ENCODE peak calls at places on chromosomes 11 and 22, in five cellular contexts. R, M, N, Z and H are unnamed samples.

GRCh38 chr11:70862093-70862492 is 390.3 kb downstream of the SHANK2 start:
- DNase-seq in R (no peak), M (no peak), N (no peak), Z (no peak), H (no peak)

GRCh38 chr22:46726066-46726985 is 11.7 kb downstream of the CERK start:
- DNase-seq in R (no peak), M (peak), N (no peak), Z (no peak), H (no peak)

GRCh38 chr11:108037636-108038035 is 28.9 kb downstream of the CUL5 start:
- DNase-seq in R (no peak), M (no peak), N (no peak), Z (peak), H (no peak)

GRCh38 chr11:128713595-128713994 is 19.7 kb downstream of the FLI1 start:
- DNase-seq in R (no peak), M (no peak), N (no peak), Z (no peak), H (no peak)

GRCh38 chr22:27307545-27308279 is 493.8 kb downstream of the MN1 start:
- DNase-seq in R (no peak), M (no peak), N (no peak), Z (no peak), H (no peak)

GRCh38 chr11:34333787-34334186 is 24.0 kb downstream of the ABTB2 start:
- DNase-seq in R (no peak), M (no peak), N (no peak), Z (no peak), H (no peak)

GRCh38 chr11:36239636-36240035 is 49.6 kb downstream of the COMMD9 start:
- DNase-seq in R (no peak), M (peak), N (no peak), Z (no peak), H (no peak)

GRCh38 chr11:46977038-46977818 is 40.7 kb downstream of the CSTPP1 start:
- DNase-seq in R (no peak), M (peak), N (no peak), Z (no peak), H (no peak)

DNA sequence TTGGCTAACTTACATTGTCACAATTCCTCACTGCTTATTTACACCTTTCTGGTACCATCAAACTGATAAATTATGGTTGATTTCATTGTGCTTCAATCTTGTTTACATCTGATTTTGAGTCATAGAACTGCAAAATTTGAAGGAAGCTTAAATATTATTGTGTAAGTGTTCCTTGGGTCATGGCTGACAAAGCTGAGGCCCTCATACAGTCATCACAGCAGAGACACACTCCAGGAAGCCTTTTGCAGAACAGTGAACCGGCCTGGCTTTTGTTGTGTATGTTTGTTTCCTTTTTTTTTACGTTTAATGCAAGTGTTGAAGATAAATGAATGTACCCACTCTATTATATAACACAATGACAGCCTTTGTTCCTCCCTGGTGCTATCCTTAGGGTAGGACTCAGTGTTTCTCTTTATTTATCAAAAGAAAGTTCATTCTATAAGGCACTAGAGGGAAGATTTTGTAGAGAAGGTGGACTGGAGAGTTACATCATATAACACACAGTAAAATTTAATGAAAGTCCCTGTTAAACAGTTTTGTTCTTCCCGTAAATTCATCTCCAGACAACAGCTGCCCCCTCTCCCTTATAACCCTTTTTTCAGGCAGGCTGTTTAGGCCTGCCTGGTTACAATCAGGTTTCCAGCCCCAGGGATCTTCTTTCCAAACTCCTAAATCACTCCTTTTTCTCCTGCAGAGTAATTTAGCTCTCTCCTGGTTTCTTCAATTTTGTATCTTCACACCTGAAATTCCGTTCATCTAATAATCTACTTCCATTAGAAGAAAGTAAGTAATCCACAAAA is 34.3 kb upstream of the CSTF3 start:
- DNase-seq in R (no peak), M (no peak), N (no peak), Z (peak), H (no peak)
- H3K27ac ChIP-seq in R (no peak), M (peak), N (no peak), Z (no peak), H (peak)

GRCh38 chr22:41382098-41382578 is 396 bp downstream of the TEF start:
- DNase-seq in R (peak), M (peak), N (peak), Z (peak), H (peak)

GRCh38 chr22:41381329-41382097 is at the start of gene TEF:
- DNase-seq in R (peak), M (peak), N (peak), Z (peak), H (peak)

GRCh38 chr22:41383085-41383484 is 1.3 kb downstream of the TEF start:
- DNase-seq in R (no peak), M (no peak), N (no peak), Z (no peak), H (no peak)

GRCh38 chr22:41380993-41381328 is 781 bp upstream of the TEF start:
- DNase-seq in R (no peak), M (no peak), N (no peak), Z (peak), H (peak)

DNA sequence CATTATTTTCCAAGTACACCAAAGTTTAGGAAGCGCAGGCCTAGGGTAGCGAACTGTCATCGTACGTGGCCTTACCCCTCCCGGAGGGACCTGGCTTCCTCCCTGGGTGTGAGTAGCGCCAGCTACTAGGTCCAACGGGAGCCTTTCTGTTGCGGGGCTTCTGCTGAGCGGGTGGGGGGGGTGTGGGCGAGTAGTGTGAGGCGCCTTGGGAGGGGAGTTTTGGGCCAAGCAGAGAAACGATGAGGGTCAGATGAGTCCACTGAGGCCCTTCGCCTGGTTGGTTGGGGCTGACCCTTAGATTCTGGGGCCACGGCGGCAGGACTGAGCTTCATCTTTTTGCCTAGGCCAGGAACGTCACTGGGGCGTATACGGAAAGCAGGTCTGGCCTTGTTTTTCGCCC is 868 bp downstream of the TEF start:
- DNase-seq in R (no peak), M (no peak), N (no peak), Z (no peak), H (no peak)
- H3K27ac ChIP-seq in R (peak), M (peak), N (peak), Z (peak), H (peak)

GRCh38 chr22:37609240-37610152 is 862 bp downstream of the GGA1 start:
- DNase-seq in R (no peak), M (no peak), N (no peak), Z (no peak), H (peak)
- H3K27ac ChIP-seq in R (peak), M (peak), N (peak), Z (peak), H (peak)

GRCh38 chr22:23838686-23839468 is at the start of gene DERL3:
- DNase-seq in R (peak), M (peak), N (peak), Z (peak), H (peak)

GRCh38 chr22:23841292-23841691 is 2.5 kb upstream of the DERL3 start:
- DNase-seq in R (no peak), M (no peak), N (no peak), Z (no peak), H (no peak)

GRCh38 chr22:23841736-23842404 is 3.1 kb upstream of the DERL3 start:
- DNase-seq in R (no peak), M (no peak), N (no peak), Z (no peak), H (no peak)

GRCh38 chr22:23837911-23838685 is 708 bp downstream of the DERL3 start:
- DNase-seq in R (no peak), M (no peak), N (no peak), Z (no peak), H (no peak)

GRCh38 chr22:23840026-23840425 is 1.2 kb upstream of the DERL3 start:
- DNase-seq in R (no peak), M (no peak), N (no peak), Z (no peak), H (no peak)
- H3K27ac ChIP-seq in R (no peak), M (no peak), N (no peak), Z (no peak), H (no peak)

DNA sequence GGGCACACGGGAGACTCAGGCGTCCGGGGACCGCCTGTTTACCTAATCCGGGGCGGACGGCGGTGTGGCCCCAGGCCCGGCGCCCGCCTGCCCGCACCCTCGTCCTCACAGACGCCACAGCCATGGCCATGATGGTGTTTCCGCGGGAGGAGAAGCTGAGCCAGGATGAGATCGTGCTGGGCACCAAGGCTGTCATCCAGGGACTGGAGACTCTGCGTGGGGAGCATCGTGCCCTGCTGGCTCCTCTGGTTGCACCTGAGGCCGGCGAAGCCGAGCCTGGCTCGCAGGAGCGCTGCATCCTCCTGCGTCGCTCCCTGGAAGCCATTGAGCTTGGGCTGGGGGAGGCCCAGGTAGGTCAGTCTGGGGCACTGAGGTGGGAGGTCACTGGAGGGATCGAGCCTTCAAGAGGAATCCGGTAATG is 10.0 kb upstream of the RAB1B start:
- DNase-seq in R (no peak), M (no peak), N (no peak), Z (no peak), H (no peak)
- H3K27ac ChIP-seq in R (peak), M (peak), N (peak), Z (no peak), H (peak)

DNA sequence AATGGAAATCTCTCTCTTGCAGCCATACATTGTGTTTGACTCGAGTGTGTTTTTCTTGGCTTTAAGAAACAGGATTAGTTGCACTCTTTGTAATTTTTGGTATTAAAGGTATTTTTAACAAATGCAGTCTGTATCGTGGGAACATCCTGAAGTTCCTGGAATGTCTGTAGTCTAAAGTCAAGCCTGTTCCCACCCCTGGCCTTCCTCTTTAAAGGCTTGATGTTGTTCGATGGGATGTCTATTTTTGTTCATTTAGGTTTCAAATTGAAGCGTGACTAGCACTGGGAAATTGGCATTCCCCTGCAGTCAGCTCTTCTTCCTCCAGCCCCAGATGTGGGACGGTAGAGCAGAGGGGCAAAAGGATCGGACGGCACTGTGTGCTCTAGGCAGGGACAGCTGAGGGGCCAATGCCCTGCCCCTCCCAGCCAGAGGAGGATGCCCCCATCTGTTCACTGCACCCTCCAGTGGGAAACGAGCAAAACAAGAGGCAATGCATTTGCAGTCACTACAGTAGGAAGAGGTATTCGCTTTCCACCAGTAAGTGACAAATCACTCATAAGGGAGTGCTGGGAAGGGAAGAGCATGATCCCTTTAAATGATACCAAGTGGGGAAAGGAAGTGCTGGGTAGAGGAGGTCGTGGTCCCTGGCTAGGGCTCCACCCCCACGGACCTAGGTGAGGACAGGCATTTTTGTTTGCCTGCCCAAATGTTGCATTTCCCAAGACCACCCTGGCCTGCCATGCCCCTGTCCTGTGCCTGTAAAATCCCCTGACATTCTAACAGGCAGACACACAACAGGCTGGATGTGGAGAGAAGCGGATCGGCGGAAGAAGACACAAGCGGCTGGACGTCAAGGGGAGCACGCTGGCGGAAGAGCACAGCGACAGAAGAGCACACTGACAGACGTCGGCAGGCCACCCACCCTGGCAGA is 47.4 kb upstream of the SEPTIN5 start:
- DNase-seq in R (no peak), M (no peak), N (no peak), Z (peak), H (no peak)
- H3K27ac ChIP-seq in R (no peak), M (peak), N (peak), Z (no peak), H (no peak)

GRCh38 chr11:13680501-13681264 is 12.2 kb downstream of the FAR1 start:
- DNase-seq in R (no peak), M (no peak), N (no peak), Z (peak), H (no peak)

GRCh38 chr11:13687271-13687670 is 18.8 kb downstream of the FAR1 start:
- DNase-seq in R (no peak), M (no peak), N (no peak), Z (no peak), H (no peak)

GRCh38 chr11:13681470-13681869 is 13.0 kb downstream of the FAR1 start:
- DNase-seq in R (no peak), M (no peak), N (no peak), Z (no peak), H (no peak)

GRCh38 chr11:13682212-13682611 is 13.7 kb downstream of the FAR1 start:
- DNase-seq in R (no peak), M (no peak), N (no peak), Z (peak), H (no peak)

DNA sequence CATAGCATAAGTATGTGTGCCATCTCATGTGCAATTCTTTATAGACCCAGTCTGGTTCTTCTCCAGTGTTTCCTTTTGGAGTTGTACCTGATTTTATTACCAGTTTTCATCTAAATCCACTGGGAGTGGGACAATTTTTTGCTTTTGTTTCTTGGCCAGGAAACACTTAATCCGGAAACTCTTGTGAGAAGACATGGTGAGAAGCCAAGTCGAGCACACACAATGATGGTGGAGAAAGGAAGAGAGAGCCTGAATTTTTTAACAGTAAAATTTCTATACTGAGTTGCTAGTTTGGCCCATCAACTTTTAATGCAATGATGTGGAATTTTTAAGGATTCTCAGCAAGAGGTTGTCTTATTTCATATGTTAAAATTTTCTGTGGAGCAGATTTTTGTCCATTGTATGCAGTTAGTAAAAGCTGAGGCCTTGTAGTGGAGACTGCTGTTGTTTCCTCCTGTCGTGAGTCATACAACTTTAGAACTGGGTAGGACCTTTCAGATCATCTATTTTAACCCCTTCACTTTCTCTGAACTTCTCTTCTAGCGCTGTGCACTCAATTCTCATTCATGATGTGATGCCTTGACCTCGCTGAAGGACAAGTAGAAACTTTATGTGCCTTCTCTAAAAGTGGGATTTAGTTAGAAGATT is 17.1 kb downstream of the FAR1 start:
- DNase-seq in R (no peak), M (no peak), N (no peak), Z (no peak), H (no peak)
- H3K27ac ChIP-seq in R (no peak), M (no peak), N (peak), Z (no peak), H (no peak)

DNA sequence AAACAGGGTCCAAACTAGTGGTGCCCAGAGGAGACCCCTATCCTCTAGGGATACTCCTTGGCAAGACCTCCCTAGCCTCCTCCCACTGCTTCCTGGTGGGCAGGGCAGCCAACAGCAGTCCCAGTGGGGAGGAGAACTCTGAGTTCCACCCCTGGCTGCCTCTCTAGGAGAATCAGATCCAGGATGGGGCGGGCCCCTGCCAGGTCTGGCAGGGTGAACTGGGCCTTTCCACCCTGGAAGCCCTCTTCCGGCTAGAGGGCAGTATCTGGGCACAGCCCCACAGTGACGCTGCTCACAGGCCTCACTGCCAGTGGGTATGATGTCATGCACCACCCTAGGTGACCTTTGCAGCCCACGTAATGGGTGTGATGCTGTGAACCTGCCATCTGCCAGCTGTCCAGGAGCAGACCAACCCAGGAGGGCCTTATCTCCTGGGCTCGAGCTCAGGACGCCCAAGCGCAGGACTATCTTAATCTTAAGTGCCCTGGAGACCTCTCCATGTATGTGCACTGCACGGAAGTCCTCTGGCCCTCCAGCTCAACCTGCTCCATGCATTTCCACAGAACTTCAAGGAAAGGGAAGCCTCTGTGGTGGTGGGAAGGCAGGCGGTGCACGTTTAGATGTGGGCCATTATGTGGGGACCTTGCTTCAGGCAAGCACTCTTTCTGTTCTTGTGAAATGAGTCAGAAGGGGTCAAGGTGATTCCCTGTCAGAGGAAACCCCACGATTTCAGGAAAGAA is 31.8 kb upstream of the FCHSD2 start:
- DNase-seq in R (no peak), M (no peak), N (peak), Z (no peak), H (no peak)
- H3K27ac ChIP-seq in R (no peak), M (no peak), N (peak), Z (no peak), H (no peak)

DNA sequence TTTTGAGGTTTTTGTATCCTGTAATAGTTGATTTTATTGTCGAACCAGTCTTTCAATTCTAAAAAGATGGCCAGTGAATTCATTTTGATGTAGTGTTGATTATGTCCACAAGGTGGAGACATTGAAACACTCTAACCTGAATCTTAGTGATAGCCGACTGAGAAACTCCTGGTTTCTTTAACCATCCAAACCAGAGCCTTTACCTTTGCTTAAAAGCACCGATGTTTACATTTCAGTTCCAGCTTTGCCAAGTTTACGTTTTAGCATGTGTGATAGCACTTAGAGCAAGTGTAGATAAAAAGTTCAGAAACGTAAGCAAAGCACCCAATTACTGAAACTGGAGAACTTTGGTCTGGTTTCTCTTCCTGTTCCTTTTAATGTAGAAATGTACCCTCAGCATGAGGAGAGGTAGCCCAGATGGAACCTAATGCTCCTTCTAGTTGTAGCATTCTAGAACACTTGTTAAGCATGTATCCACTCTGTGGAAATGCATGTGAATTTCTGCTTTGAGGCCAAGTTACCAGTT is 208.7 kb downstream of the DBX1 start:
- DNase-seq in R (peak), M (no peak), N (no peak), Z (peak), H (no peak)
- H3K27ac ChIP-seq in R (no peak), M (peak), N (peak), Z (no peak), H (no peak)